ENCODE peak calls at places on chromosome 20, in eight cellular contexts. Y, P, O, H, U, I, S and B are unnamed samples.

GRCh38 chr20:21514553-21515251 is 838 bp upstream of the NKX2-2 start:
- DNase-seq in P (no peak), S (peak), Y (no peak), O (no peak), I (no peak), H (no peak), U (no peak), B (no peak)

GRCh38 chr20:20904171-20904831 is 191.9 kb upstream of the RALGAPA2 start:
- DNase-seq in Y (no peak), O (no peak), H (no peak), I (no peak), U (no peak), P (no peak), S (no peak), B (no peak)

GRCh38 chr20:51532577-51533191 is 9.8 kb downstream of the NFATC2 start:
- DNase-seq in I (peak), H (no peak), P (no peak), O (peak), U (no peak), Y (peak), S (no peak), B (no peak)

GRCh38 chr20:54324041-54324440 is 116.2 kb downstream of the PFDN4 start:
- DNase-seq in H (no peak), Y (no peak), O (no peak), S (no peak), U (no peak), I (no peak), P (no peak), B (no peak)

GRCh38 chr20:23419657-23419994 is 1.7 kb downstream of the NAPB start:
- DNase-seq in Y (no peak), I (no peak), O (no peak), H (no peak), U (no peak), P (no peak), S (no peak), B (no peak)

GRCh38 chr20:5481872-5482271 is 165.1 kb upstream of the PROKR2 start:
- DNase-seq in U (no peak), Y (no peak), O (no peak), I (no peak), S (no peak), P (no peak), H (no peak), B (no peak)

GRCh38 chr20:23111944-23112342 is 25.8 kb upstream of the CD93 start:
- DNase-seq in P (no peak), H (no peak), U (no peak), S (no peak), I (no peak), O (no peak), Y (no peak), B (no peak)

GRCh38 chr20:25239387-25240370 is 8.2 kb upstream of the PYGB start:
- DNase-seq in P (no peak), Y (no peak), I (no peak), S (no peak), U (no peak), O (no peak), H (no peak), B (no peak)

GRCh38 chr20:38875170-38875993 is 50.8 kb upstream of the FAM83D start:
- DNase-seq in U (peak), S (no peak), O (no peak), Y (no peak), I (no peak), H (no peak), P (no peak), B (no peak)

GRCh38 chr20:40702504-40702903 is 13.5 kb upstream of the MAFB start:
- DNase-seq in H (no peak), S (no peak), Y (no peak), I (no peak), P (no peak), U (no peak), O (no peak), B (no peak)

GRCh38 chr20:59693587-59693986 is 89.2 kb downstream of the PHACTR3 start:
- DNase-seq in U (no peak), Y (no peak), H (no peak), S (peak), I (no peak), P (no peak), O (no peak), B (no peak)

GRCh38 chr20:20075032-20075431 is 22.7 kb downstream of the CFAP61 start:
- DNase-seq in P (no peak), Y (no peak), I (no peak), S (no peak), H (no peak), U (no peak), O (no peak), B (no peak)

GRCh38 chr20:54131675-54132611 is 41.8 kb downstream of the CYP24A1 start:
- DNase-seq in P (no peak), H (no peak), I (no peak), O (no peak), Y (no peak), U (no peak), S (no peak), B (no peak)

GRCh38 chr20:7859371-7859802 is 80.9 kb downstream of the HAO1 start:
- DNase-seq in I (no peak), H (peak), P (no peak), S (no peak), Y (peak), O (peak), U (no peak), B (peak)

GRCh38 chr20:11891081-11891826 is 26.4 kb upstream of the BTBD3 start:
- DNase-seq in U (no peak), S (peak), Y (peak), I (peak), O (peak), H (no peak), P (no peak), B (no peak)

GRCh38 chr20:43188234-43188653 is 1.5 kb downstream of the PTPRT start:
- DNase-seq in O (no peak), H (no peak), S (no peak), P (no peak), U (no peak), Y (no peak), I (no peak), B (no peak)

GRCh38 chr20:59750209-59750840 is 146.0 kb downstream of the PHACTR3 start:
- DNase-seq in P (no peak), U (no peak), O (no peak), I (no peak), Y (no peak), S (no peak), H (no peak), B (no peak)

GRCh38 chr20:49029203-49029602 is 16.9 kb upstream of the CSE1L start:
- DNase-seq in H (no peak), O (peak), Y (peak), S (no peak), I (no peak), P (peak), U (no peak), B (no peak)

GRCh38 chr20:1866834-1867233 is 28.4 kb upstream of the SIRPA start:
- DNase-seq in O (no peak), S (no peak), P (no peak), I (no peak), U (no peak), H (no peak), Y (no peak), B (no peak)
- TF ChIP-seq CTCF in O (no peak), S (no peak), P (no peak), I (no peak), U (no peak), H (no peak), Y (no peak), B (no peak)

DNA sequence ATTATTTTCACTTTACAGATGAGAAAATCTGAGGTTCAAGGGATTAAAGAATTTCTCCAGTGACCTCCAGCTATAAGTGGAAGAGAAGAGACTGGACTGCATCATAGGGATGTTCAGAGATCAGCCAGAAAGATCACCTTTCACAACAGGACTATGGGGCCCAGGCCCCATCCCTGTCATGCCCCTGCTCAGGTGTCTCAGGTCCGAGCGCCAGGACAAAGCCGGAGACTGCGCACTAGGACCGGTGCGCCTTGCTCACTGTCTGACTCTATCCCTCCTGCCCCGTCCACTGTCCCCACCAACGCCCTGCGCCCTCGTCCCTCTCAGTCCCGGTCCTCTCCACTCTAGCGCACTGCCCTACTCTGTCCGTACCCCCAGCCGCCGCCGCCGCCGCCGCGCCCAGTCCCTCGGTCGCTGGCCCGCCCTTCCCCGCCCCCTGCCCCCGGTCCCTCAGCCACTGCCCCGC is 548 bp upstream of the RAD21L1 start:
- DNase-seq in O (no peak), H (no peak), U (no peak), I (no peak), Y (no peak), S (no peak), P (no peak), B (no peak)
- H3K4me3 ChIP-seq in O (peak), H (peak), U (peak), I (peak), Y (peak), S (peak), P (peak), B (peak)

GRCh38 chr20:33006776-33007375 is 628 bp upstream of the BPIFB2 start:
- DNase-seq in H (no peak), U (no peak), Y (no peak), O (no peak), S (no peak), I (peak), P (no peak), B (no peak)

GRCh38 chr20:33004141-33004751 is at the start of gene SUN5:
- DNase-seq in S (no peak), Y (no peak), H (no peak), I (no peak), O (no peak), U (no peak), P (no peak), B (no peak)

GRCh38 chr20:33007376-33008335 is at the start of gene BPIFB2:
- DNase-seq in Y (no peak), O (no peak), H (no peak), S (no peak), P (no peak), U (no peak), I (peak), B (no peak)

GRCh38 chr20:33005908-33006775 is 1.4 kb upstream of the BPIFB2 start:
- DNase-seq in U (no peak), S (no peak), I (no peak), O (no peak), P (no peak), Y (no peak), H (no peak), B (no peak)

DNA sequence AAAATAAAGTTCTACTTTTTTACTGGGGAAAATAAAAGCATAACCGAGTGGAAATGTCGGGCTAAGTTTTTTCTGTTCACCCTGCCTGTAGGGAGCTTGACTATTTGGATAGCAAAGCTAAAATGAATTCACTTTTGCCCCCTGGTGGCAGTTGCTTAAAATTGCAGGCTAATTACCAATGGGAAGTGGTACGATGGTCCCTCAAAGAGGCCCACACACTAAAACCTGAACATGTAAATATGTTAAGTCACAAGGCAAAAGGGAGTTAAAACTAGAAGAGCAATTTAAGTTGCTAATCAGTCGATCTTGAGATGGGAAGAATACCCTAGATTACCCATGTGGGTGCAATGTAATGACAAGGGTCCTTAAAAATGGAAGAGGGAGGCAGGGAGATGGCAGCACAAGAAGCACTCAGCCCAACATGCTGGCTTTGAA is 916 bp upstream of the SUN5 start:
- DNase-seq in Y (no peak), S (no peak), P (no peak), O (peak), U (no peak), H (peak), I (no peak), B (no peak)
- TF ChIP-seq CTCF in Y (peak), S (no peak), P (no peak), O (peak), U (peak), H (peak), I (peak), B (peak)

GRCh38 chr20:62179162-62179504 is 3.7 kb upstream of the MTG2 start:
- DNase-seq in I (peak), U (no peak), Y (no peak), P (no peak), O (no peak), S (no peak), H (no peak), B (no peak)

GRCh38 chr20:62183426-62184142 is 756 bp downstream of the MTG2 start:
- DNase-seq in Y (no peak), P (no peak), U (no peak), I (peak), S (no peak), H (no peak), O (no peak), B (no peak)

GRCh38 chr20:62182469-62183425 is at the start of gene MTG2:
- DNase-seq in P (peak), I (peak), S (peak), Y (peak), U (peak), H (peak), O (peak), B (peak)

GRCh38 chr20:62178316-62179161 is 4.3 kb upstream of the MTG2 start:
- DNase-seq in U (no peak), Y (no peak), O (no peak), I (peak), P (no peak), H (no peak), S (no peak), B (no peak)

GRCh38 chr20:62181808-62182207 is 1.0 kb upstream of the MTG2 start:
- DNase-seq in Y (no peak), O (no peak), U (no peak), S (no peak), P (no peak), I (no peak), H (no peak), B (no peak)
- H3K4me3 ChIP-seq in Y (peak), O (peak), U (no peak), S (peak), P (peak), I (peak), H (peak), B (peak)

DNA sequence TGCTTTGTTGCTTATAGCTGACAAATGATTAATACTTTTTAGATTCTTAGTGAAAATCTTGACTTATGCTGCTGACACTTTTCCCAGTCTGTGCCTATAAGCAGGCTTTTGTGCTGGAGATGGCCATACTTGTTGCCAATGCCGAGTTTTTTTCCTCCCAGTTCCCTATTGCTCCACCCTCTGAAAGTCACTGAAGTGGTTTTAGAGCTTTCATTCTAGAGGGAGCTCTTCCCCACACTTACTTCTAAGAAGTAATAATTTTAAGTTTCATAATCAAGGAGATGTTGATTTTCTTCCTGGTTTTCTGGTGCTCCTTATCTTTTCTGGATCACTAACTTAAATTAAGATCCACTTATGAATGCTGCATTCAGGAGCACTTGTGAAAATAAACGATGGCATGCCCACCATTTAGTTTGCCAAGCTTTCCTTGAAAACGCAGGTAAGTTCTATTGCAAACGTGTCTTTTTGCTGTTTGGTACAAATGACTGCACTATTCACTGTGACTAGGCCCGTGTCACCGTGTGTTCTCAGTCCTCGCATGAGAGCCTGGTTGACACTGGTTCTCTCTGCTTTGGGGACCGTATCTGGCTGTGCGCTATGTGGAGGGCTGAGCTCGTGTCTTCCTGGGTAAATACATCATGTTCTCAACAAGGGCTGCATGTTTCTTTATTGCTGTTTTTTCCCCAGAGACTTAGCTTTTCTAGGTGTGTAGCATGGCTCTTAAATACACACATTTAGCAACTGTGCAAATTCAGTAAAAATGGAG is 50.2 kb downstream of the GFRA4 start:
- DNase-seq in U (no peak), S (no peak), P (no peak), Y (no peak), O (peak), H (no peak), I (no peak), B (no peak)
- TF ChIP-seq CTCF in U (no peak), S (no peak), P (no peak), Y (no peak), O (peak), H (no peak), I (no peak), B (peak)

GRCh38 chr20:44745122-44745521 is 543 bp upstream of the KCNK15 start:
- DNase-seq in U (no peak), S (no peak), P (no peak), H (no peak), I (no peak), Y (no peak), O (no peak), B (no peak)

GRCh38 chr20:44746367-44747165 is 901 bp downstream of the KCNK15 start:
- DNase-seq in H (no peak), P (no peak), U (no peak), O (no peak), Y (no peak), S (no peak), I (peak), B (no peak)

GRCh38 chr20:44748005-44748370 is 2.3 kb downstream of the KCNK15 start:
- DNase-seq in Y (no peak), H (no peak), S (no peak), I (peak), U (no peak), P (no peak), O (no peak), B (no peak)

GRCh38 chr20:44745560-44746366 is at the start of gene KCNK15:
- DNase-seq in U (no peak), O (peak), S (no peak), P (no peak), Y (no peak), H (no peak), I (peak), B (no peak)

GRCh38 chr20:44747166-44748004 is 1.7 kb downstream of the KCNK15 start:
- DNase-seq in I (peak), O (peak), P (no peak), S (peak), U (peak), H (no peak), Y (peak), B (peak)
- H3K4me3 ChIP-seq in I (no peak), O (no peak), P (no peak), S (peak), U (no peak), H (no peak), Y (no peak), B (no peak)

GRCh38 chr20:13822459-13822858 is 37.6 kb downstream of the NDUFAF5 start:
- DNase-seq in S (no peak), I (no peak), P (no peak), O (no peak), Y (no peak), H (no peak), U (no peak), B (no peak)
- TF ChIP-seq CTCF in S (no peak), I (no peak), P (no peak), O (no peak), Y (no peak), H (no peak), U (no peak), B (no peak)